ENCODE peak calls at places on chromosomes 4 and X, in seven cellular contexts. P is activated T-cell treated with anti-CD3 and anti-CD28 coated beads, Interleukin-2, amount 50 U/mL, for 24 hours; R is OCI-LY7; K is NCI-H1105; E is activated T-helper 1 cell treated with anti-CD3 and anti-CD28 coated beads, Interleukin-12 subunit alpha, Interleukin-12 subunit beta, Interleukin-2, Interleukin-4 antibody, amounts not matched to agents 30 ng/mL and 10 ng/mL and 1 ng/mL, durations not matched to agents 14 hours and 24 hours and 36 hours; G is cardiac fibroblast; N is central memory CD8-positive, alpha-beta T cell. C is an unnamed sample.

GRCh38 chr4:1210971-1211370 is 38.0 kb downstream of the CTBP1 start:
- DNase-seq in E (no peak), N (no peak), K (no peak), P (no peak), R (no peak), G (no peak), C (no peak)

GRCh38 chr4:76606662-76607265 is 171.7 kb downstream of the SHROOM3 start:
- DNase-seq in N (no peak), G (no peak), E (no peak), R (no peak), K (peak), P (no peak), C (no peak)

GRCh38 chr4:38765391-38765790 is 17.4 kb downstream of the TLR10 start:
- DNase-seq in R (no peak), G (peak), P (no peak), N (no peak), K (no peak), E (no peak), C (no peak)

GRCh38 chr4:146165840-146166239 is 9.7 kb upstream of the LSM6 start:
- DNase-seq in E (no peak), K (no peak), P (no peak), R (no peak), N (no peak), G (peak), C (no peak)

GRCh38 chr4:78666830-78667258 is 109.3 kb upstream of the BMP2K start:
- DNase-seq in K (no peak), R (no peak), E (no peak), N (no peak), P (no peak), G (peak), C (no peak)

GRCh38 chr4:3305610-3306371 is 13.0 kb downstream of the RGS12 start:
- DNase-seq in G (peak), R (peak), K (no peak), E (no peak), P (peak), N (no peak), C (no peak)

GRCh38 chr4:123587983-123588494 is 191.4 kb downstream of the SPRY1 start:
- DNase-seq in G (peak), N (no peak), E (no peak), R (no peak), P (no peak), K (no peak), C (no peak)

GRCh38 chr4:188534917-188535316 is 395.7 kb downstream of the TRIML1 start:
- DNase-seq in R (no peak), E (no peak), N (no peak), K (no peak), G (no peak), P (no peak), C (no peak)

GRCh38 chrX:40278340-40279090 is 180.8 kb upstream of the BCOR start:
- DNase-seq in G (no peak), N (peak), R (no peak), K (no peak), P (peak), E (peak), C (peak)

GRCh38 chr4:75385139-75385538 is 129.1 kb downstream of the RCHY1 start:
- DNase-seq in E (no peak), P (no peak), N (no peak), K (no peak), G (no peak), R (no peak), C (no peak)

GRCh38 chr4:153064571-153064970 is 128.4 kb downstream of the FHDC1 start:
- DNase-seq in E (no peak), R (no peak), P (no peak), N (no peak), K (no peak), G (no peak), C (no peak)

C was measured in central memory CD4-positive, alpha-beta T cell.